ENCODE peak calls at places on chromosomes 11 and 22, in five cellular contexts. One of them, this sample, is unnamed.

GRCh38 chr11:70788247-70789022 is 390.1 kb downstream of the CTTN start:
- DNase-seq in colonic mucosa: no peak
- DNase-seq in RWPE2: peak
- DNase-seq in CD4-positive, alpha-beta memory T cell: no peak
- DNase-seq in CD8-positive, alpha-beta T cell: no peak
- DNase-seq in this sample: no peak

GRCh38 chr11:116598556-116598955 is 174.2 kb downstream of the BUD13 start:
- DNase-seq in colonic mucosa: no peak
- DNase-seq in RWPE2: no peak
- DNase-seq in CD4-positive, alpha-beta memory T cell: no peak
- DNase-seq in CD8-positive, alpha-beta T cell: no peak
- DNase-seq in this sample: no peak

GRCh38 chr22:30435674-30436126 is 10.1 kb downstream of the MTFP1 start:
- DNase-seq in colonic mucosa: peak
- DNase-seq in RWPE2: no peak
- DNase-seq in CD4-positive, alpha-beta memory T cell: peak
- DNase-seq in CD8-positive, alpha-beta T cell: peak
- DNase-seq in this sample: peak

GRCh38 chr11:9060700-9061111 is 30.7 kb downstream of the SCUBE2 start:
- DNase-seq in colonic mucosa: no peak
- DNase-seq in RWPE2: no peak
- DNase-seq in CD4-positive, alpha-beta memory T cell: no peak
- DNase-seq in CD8-positive, alpha-beta T cell: no peak
- DNase-seq in this sample: no peak

GRCh38 chr11:77559686-77560425 is 29.9 kb upstream of the AQP11 start:
- DNase-seq in colonic mucosa: no peak
- DNase-seq in RWPE2: no peak
- DNase-seq in CD4-positive, alpha-beta memory T cell: no peak
- DNase-seq in CD8-positive, alpha-beta T cell: no peak
- DNase-seq in this sample: no peak

GRCh38 chr11:19577391-19577831 is 135.2 kb upstream of the NAV2 start:
- DNase-seq in colonic mucosa: no peak
- DNase-seq in RWPE2: no peak
- DNase-seq in CD4-positive, alpha-beta memory T cell: no peak
- DNase-seq in CD8-positive, alpha-beta T cell: no peak
- DNase-seq in this sample: peak

GRCh38 chr22:48955351-48956311 is 872.0 kb downstream of the BRD1 start:
- DNase-seq in colonic mucosa: peak
- DNase-seq in RWPE2: no peak
- DNase-seq in CD4-positive, alpha-beta memory T cell: no peak
- DNase-seq in CD8-positive, alpha-beta T cell: no peak
- DNase-seq in this sample: no peak

GRCh38 chr11:44110231-44110679 is 14.8 kb downstream of the EXT2 start:
- DNase-seq in colonic mucosa: peak
- DNase-seq in RWPE2: no peak
- DNase-seq in CD4-positive, alpha-beta memory T cell: peak
- DNase-seq in CD8-positive, alpha-beta T cell: peak
- DNase-seq in this sample: peak

GRCh38 chr11:115920841-115921480 is 416.7 kb upstream of the CADM1 start:
- DNase-seq in colonic mucosa: no peak
- DNase-seq in RWPE2: no peak
- DNase-seq in CD4-positive, alpha-beta memory T cell: no peak
- DNase-seq in CD8-positive, alpha-beta T cell: no peak
- DNase-seq in this sample: no peak

GRCh38 chr22:45210174-45210573 is 30.5 kb downstream of the KIAA0930 start:
- DNase-seq in colonic mucosa: no peak
- DNase-seq in RWPE2: peak
- DNase-seq in CD4-positive, alpha-beta memory T cell: no peak
- DNase-seq in CD8-positive, alpha-beta T cell: no peak
- DNase-seq in this sample: peak

GRCh38 chr11:113895367-113896155 is 9.0 kb upstream of the HTR3B start:
- DNase-seq in colonic mucosa: no peak
- DNase-seq in RWPE2: no peak
- DNase-seq in CD4-positive, alpha-beta memory T cell: no peak
- DNase-seq in CD8-positive, alpha-beta T cell: no peak
- DNase-seq in this sample: no peak

GRCh38 chr11:88178211-88178610 is 3.0 kb upstream of the RAB38 start:
- DNase-seq in colonic mucosa: no peak
- DNase-seq in RWPE2: no peak
- DNase-seq in CD4-positive, alpha-beta memory T cell: no peak
- DNase-seq in CD8-positive, alpha-beta T cell: no peak
- DNase-seq in this sample: no peak

DNA sequence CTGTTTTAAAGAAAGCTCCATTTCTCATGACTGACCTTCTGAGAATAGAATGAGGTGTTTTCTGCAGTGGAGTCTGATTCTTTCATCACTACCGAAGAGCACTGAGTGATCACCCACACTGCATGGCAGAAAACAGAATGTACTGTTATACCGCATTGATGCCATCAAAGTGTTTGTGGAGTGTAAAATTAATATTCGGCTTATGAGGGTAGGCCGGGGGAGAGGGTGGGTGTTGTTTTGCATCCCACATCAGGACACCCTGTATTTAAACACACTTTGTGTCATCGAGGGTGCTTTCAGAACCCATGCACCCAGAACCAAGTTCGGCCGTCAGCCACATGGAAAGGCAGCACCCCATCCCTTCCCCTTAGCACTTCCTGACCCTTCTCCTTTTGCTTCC is 41.3 kb upstream of the ETS1 start:
- DNase-seq in colonic mucosa: no peak
- DNase-seq in RWPE2: no peak
- DNase-seq in CD4-positive, alpha-beta memory T cell: peak
- DNase-seq in CD8-positive, alpha-beta T cell: peak
- DNase-seq in this sample: no peak
- H3K27ac ChIP-seq in colonic mucosa: peak
- H3K27ac ChIP-seq in RWPE2: no peak
- H3K27ac ChIP-seq in CD4-positive, alpha-beta memory T cell: peak
- H3K27ac ChIP-seq in CD8-positive, alpha-beta T cell: peak
- H3K27ac ChIP-seq in this sample: no peak

GRCh38 chr22:50326225-50326958 is 420 bp downstream of the DENND6B start:
- DNase-seq in colonic mucosa: no peak
- DNase-seq in RWPE2: no peak
- DNase-seq in CD4-positive, alpha-beta memory T cell: no peak
- DNase-seq in CD8-positive, alpha-beta T cell: no peak
- DNase-seq in this sample: no peak

GRCh38 chr22:50327711-50328019 is 853 bp upstream of the DENND6B start:
- DNase-seq in colonic mucosa: no peak
- DNase-seq in RWPE2: no peak
- DNase-seq in CD4-positive, alpha-beta memory T cell: no peak
- DNase-seq in CD8-positive, alpha-beta T cell: no peak
- DNase-seq in this sample: no peak

GRCh38 chr22:50325444-50326224 is 1.2 kb downstream of the DENND6B start:
- DNase-seq in colonic mucosa: no peak
- DNase-seq in RWPE2: no peak
- DNase-seq in CD4-positive, alpha-beta memory T cell: no peak
- DNase-seq in CD8-positive, alpha-beta T cell: no peak
- DNase-seq in this sample: no peak

GRCh38 chr22:50329236-50329635 is 2.4 kb upstream of the DENND6B start:
- DNase-seq in colonic mucosa: no peak
- DNase-seq in RWPE2: no peak
- DNase-seq in CD4-positive, alpha-beta memory T cell: no peak
- DNase-seq in CD8-positive, alpha-beta T cell: no peak
- DNase-seq in this sample: no peak

DNA sequence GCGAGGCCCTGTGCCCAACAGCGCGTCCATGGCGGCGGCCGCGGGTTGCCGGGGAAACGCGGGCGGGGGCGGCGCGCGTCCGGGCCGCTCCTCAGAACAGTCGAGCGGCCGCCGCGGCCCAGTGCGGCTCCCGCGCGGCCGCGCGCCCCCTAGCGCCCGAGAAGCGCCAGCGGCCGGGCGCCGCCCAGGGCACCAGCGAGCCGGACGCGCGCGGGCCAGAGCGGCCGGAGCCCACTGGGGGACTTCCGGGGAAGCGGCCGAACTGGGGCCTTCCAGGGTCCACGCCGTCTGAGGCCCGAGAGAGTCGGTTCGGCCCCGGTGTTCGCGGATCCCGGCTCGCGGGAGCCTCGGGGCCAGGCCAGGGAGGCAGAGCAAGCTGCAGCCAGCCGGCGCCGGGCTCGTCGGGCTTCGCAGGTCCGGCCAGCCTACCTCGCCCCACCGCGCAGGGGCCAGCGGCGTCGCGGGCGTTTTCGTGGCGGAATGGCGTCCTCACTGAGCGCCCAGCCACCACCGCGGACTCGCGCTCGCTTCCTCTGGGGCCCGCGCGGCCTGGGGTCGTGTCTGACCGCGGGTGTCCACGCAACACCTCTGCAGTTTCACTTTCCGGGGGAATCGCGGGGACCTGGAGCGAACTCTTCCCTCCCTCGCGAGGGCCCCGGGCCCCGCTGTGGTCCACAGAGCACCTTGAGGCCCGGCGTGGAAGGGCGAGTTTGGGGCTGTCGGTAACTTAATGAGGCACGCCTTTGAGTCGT is at the start of gene DENND6B:
- DNase-seq in colonic mucosa: peak
- DNase-seq in RWPE2: peak
- DNase-seq in CD4-positive, alpha-beta memory T cell: peak
- DNase-seq in CD8-positive, alpha-beta T cell: peak
- DNase-seq in this sample: peak
- H3K27ac ChIP-seq in colonic mucosa: peak
- H3K27ac ChIP-seq in RWPE2: peak
- H3K27ac ChIP-seq in CD4-positive, alpha-beta memory T cell: peak
- H3K27ac ChIP-seq in CD8-positive, alpha-beta T cell: peak
- H3K27ac ChIP-seq in this sample: peak

DNA sequence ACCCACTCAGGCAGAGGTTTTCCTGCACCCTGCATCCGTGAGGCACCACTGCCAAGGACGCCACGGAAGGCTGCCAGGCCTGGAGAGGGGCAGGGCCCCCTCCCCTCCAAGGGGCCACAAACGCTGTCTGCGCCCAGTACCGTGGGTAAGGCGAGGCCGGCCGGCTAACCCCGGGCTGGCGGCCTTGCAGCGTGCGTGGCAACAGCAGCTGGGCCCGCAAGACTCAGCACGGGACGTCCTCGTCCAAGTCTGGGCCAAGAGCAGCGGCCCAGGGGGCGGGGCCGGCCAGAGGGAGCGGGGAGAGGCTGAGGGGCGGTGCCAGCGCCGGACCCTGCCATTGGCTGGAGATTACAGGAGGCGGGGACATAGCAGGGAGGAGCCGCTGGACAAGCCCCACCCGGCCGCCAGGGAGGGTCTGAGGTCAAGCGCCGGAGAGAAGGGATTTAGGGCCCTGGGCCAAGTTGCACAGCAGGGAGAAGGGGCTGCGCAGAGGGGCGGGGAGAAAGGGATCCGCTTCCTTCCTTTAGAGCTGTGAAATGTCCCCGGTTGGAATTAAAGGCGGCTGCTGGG is 16.0 kb downstream of the SLC43A1 start:
- DNase-seq in colonic mucosa: peak
- DNase-seq in RWPE2: peak
- DNase-seq in CD4-positive, alpha-beta memory T cell: no peak
- DNase-seq in CD8-positive, alpha-beta T cell: no peak
- DNase-seq in this sample: peak
- H3K27ac ChIP-seq in colonic mucosa: no peak
- H3K27ac ChIP-seq in RWPE2: no peak
- H3K27ac ChIP-seq in CD4-positive, alpha-beta memory T cell: no peak
- H3K27ac ChIP-seq in CD8-positive, alpha-beta T cell: no peak
- H3K27ac ChIP-seq in this sample: peak

GRCh38 chr11:67079065-67079464 is 22.4 kb downstream of the RHOD start:
- DNase-seq in colonic mucosa: no peak
- DNase-seq in RWPE2: no peak
- DNase-seq in CD4-positive, alpha-beta memory T cell: no peak
- DNase-seq in CD8-positive, alpha-beta T cell: no peak
- DNase-seq in this sample: no peak

GRCh38 chr11:67083786-67084366 is 27.2 kb downstream of the RHOD start:
- DNase-seq in colonic mucosa: no peak
- DNase-seq in RWPE2: no peak
- DNase-seq in CD4-positive, alpha-beta memory T cell: no peak
- DNase-seq in CD8-positive, alpha-beta T cell: no peak
- DNase-seq in this sample: no peak

GRCh38 chr11:67085617-67086016 is 29.0 kb downstream of the RHOD start:
- DNase-seq in colonic mucosa: no peak
- DNase-seq in RWPE2: no peak
- DNase-seq in CD4-positive, alpha-beta memory T cell: no peak
- DNase-seq in CD8-positive, alpha-beta T cell: no peak
- DNase-seq in this sample: no peak

DNA sequence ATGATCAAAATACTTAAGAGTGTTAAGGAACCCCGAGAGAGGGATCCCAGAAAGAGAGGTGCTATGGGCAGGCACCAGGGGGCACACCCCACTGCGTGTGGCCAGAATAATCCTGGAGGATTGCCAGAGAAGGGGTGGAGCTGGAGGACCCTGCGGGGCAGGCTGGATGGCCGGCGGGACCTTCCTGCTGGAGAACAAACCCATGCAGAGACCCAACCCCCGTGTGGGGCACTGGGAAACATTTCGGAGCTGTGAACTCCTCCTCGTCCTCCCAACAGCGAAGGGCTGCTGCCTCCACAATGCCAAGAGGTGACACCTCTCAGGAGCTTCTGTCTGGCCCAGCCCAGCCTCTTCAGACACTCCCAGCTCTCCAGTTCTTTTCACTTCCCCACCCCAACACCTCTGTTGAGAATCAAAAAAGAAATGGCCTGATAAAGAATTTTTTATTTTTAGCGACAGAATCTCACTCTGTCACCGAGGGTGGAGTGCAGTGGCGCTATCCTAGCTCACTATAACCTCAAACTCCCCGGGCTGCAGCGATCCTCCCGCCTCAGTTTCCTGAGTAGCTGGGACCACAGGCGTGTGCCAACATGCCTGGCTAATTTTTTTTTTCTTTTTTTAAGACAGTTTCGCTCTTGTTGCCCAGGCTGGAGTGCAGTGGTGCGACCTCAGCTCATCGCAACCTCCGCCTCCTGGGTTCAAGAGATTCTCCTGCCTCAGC is 25.6 kb downstream of the RHOD start:
- DNase-seq in colonic mucosa: peak
- DNase-seq in RWPE2: no peak
- DNase-seq in CD4-positive, alpha-beta memory T cell: no peak
- DNase-seq in CD8-positive, alpha-beta T cell: no peak
- DNase-seq in this sample: no peak
- H3K27ac ChIP-seq in colonic mucosa: no peak
- H3K27ac ChIP-seq in RWPE2: no peak
- H3K27ac ChIP-seq in CD4-positive, alpha-beta memory T cell: no peak
- H3K27ac ChIP-seq in CD8-positive, alpha-beta T cell: no peak
- H3K27ac ChIP-seq in this sample: no peak

GRCh38 chr11:72409458-72409857 is 24.9 kb downstream of the CLPB start:
- DNase-seq in colonic mucosa: no peak
- DNase-seq in RWPE2: no peak
- DNase-seq in CD4-positive, alpha-beta memory T cell: no peak
- DNase-seq in CD8-positive, alpha-beta T cell: no peak
- DNase-seq in this sample: no peak

GRCh38 chr11:72410956-72411355 is 23.4 kb downstream of the CLPB start:
- DNase-seq in colonic mucosa: no peak
- DNase-seq in RWPE2: no peak
- DNase-seq in CD4-positive, alpha-beta memory T cell: no peak
- DNase-seq in CD8-positive, alpha-beta T cell: no peak
- DNase-seq in this sample: no peak

GRCh38 chr11:72411623-72412532 is 22.5 kb downstream of the CLPB start:
- DNase-seq in colonic mucosa: no peak
- DNase-seq in RWPE2: no peak
- DNase-seq in CD4-positive, alpha-beta memory T cell: no peak
- DNase-seq in CD8-positive, alpha-beta T cell: no peak
- DNase-seq in this sample: no peak

GRCh38 chr11:72418834-72419560 is 15.3 kb downstream of the CLPB start:
- DNase-seq in colonic mucosa: no peak
- DNase-seq in RWPE2: no peak
- DNase-seq in CD4-positive, alpha-beta memory T cell: no peak
- DNase-seq in CD8-positive, alpha-beta T cell: no peak
- DNase-seq in this sample: no peak

GRCh38 chr11:72413914-72414628 is 20.3 kb downstream of the CLPB start:
- DNase-seq in colonic mucosa: peak
- DNase-seq in RWPE2: no peak
- DNase-seq in CD4-positive, alpha-beta memory T cell: peak
- DNase-seq in CD8-positive, alpha-beta T cell: peak
- DNase-seq in this sample: peak
- H3K27ac ChIP-seq in colonic mucosa: no peak
- H3K27ac ChIP-seq in RWPE2: no peak
- H3K27ac ChIP-seq in CD4-positive, alpha-beta memory T cell: no peak
- H3K27ac ChIP-seq in CD8-positive, alpha-beta T cell: no peak
- H3K27ac ChIP-seq in this sample: no peak